ENCODE peak calls at places on chromosomes 2 and 18, in seven cellular contexts. H is CD4-positive, alpha-beta T cell; E is heart left ventricle; C is left lung; Y is tibial artery; K is upper lobe of right lung; V is pancreas. R is an unnamed sample. For H3K27me3, the result is how much of the 10 kb centered on the place peaks cover.

GRCh38 chr2:32810909-32811495 is 135.8 kb upstream of the LTBP1 start:
- DNase-seq in H (no peak), E (no peak), Y (no peak), K (no peak), V (no peak), C (no peak), R (no peak)

GRCh38 chr18:76274470-76275289 is 220.4 kb downstream of the ZNF516 start:
- DNase-seq in K (no peak), E (no peak), C (no peak), H (no peak), Y (no peak), V (no peak), R (no peak)

GRCh38 chr2:96175951-96176350 is 30.7 kb upstream of the DUSP2 start:
- DNase-seq in V (no peak), K (no peak), H (no peak), C (no peak), Y (no peak), E (no peak), R (no peak)

GRCh38 chr2:3127710-3128109 is 249.9 kb downstream of the EIPR1 start:
- DNase-seq in C (no peak), K (peak), E (no peak), Y (no peak), H (no peak), V (no peak), R (no peak)

GRCh38 chr2:15842771-15843666 is 97.3 kb upstream of the MYCN start:
- DNase-seq in K (no peak), Y (no peak), V (no peak), E (no peak), H (no peak), C (no peak), R (no peak)

GRCh38 chr2:62586981-62587380 is 81.0 kb upstream of the TMEM17 start:
- DNase-seq in E (no peak), V (no peak), K (no peak), H (no peak), Y (no peak), C (no peak), R (no peak)

GRCh38 chr2:111905990-111906735 is 7.8 kb downstream of the MERTK start:
- DNase-seq in E (no peak), C (no peak), K (no peak), V (no peak), H (no peak), Y (no peak), R (no peak)

GRCh38 chr2:232504438-232504837 is 15.8 kb upstream of the PRSS56 start:
- DNase-seq in Y (no peak), V (no peak), H (no peak), K (no peak), E (no peak), C (no peak), R (no peak)

GRCh38 chr2:101827246-101827645 is 129.7 kb downstream of the MAP4K4 start:
- DNase-seq in K (no peak), H (no peak), V (no peak), C (no peak), E (no peak), Y (no peak), R (no peak)

GRCh38 chr2:237932731-237933131 is 34.1 kb upstream of the UBE2F start:
- DNase-seq in Y (no peak), E (no peak), C (no peak), V (no peak), H (no peak), K (no peak), R (no peak)

GRCh38 chr18:32317651-32318050 is 127.8 kb downstream of the MEP1B start:
- DNase-seq in C (no peak), V (no peak), Y (no peak), E (no peak), K (no peak), H (no peak), R (no peak)

GRCh38 chr18:45456076-45457066 is 158.9 kb upstream of the SLC14A2 start:
- DNase-seq in C (no peak), K (no peak), Y (peak), V (no peak), E (peak), H (no peak), R (no peak)

GRCh38 chr2:74391580-74392448 is 11.7 kb upstream of the DCTN1 start:
- DNase-seq in Y (peak), K (peak), C (peak), E (peak), H (peak), V (peak), R (peak)

GRCh38 chr18:3869848-3870247 is 419.9 kb downstream of the TGIF1 start:
- DNase-seq in E (no peak), C (no peak), Y (no peak), K (no peak), V (no peak), H (no peak), R (no peak)

GRCh38 chr2:113858764-113859163 is 31.1 kb upstream of the ACTR3 start:
- DNase-seq in E (no peak), K (no peak), V (no peak), Y (no peak), H (no peak), C (no peak), R (no peak)

GRCh38 chr18:46877329-46877987 is 39.8 kb downstream of the PIAS2 start:
- DNase-seq in V (no peak), C (no peak), K (no peak), E (no peak), Y (no peak), H (no peak), R (no peak)

GRCh38 chr18:79922971-79923411 is 28.5 kb downstream of the SLC66A2 start:
- DNase-seq in H (no peak), K (peak), E (no peak), C (no peak), Y (peak), V (no peak), R (no peak)

GRCh38 chr2:88874063-88874657 is 182.7 kb downstream of the RPIA start:
- DNase-seq in C (no peak), V (peak), E (peak), Y (no peak), H (peak), K (no peak), R (no peak)

GRCh38 chr2:776517-776916 is 99.3 kb upstream of the TMEM18 start:
- DNase-seq in H (no peak), C (no peak), E (no peak), V (no peak), K (no peak), Y (no peak), R (no peak)

GRCh38 chr18:80143876-80144275 is 34.8 kb downstream of the ADNP2 start:
- DNase-seq in H (no peak), V (no peak), E (no peak), C (no peak), Y (no peak), K (no peak), R (no peak)

GRCh38 chr2:52703004-52703403 is 1064.6 kb upstream of the CHAC2 start:
- DNase-seq in H (no peak), V (no peak), C (no peak), Y (no peak), K (no peak), E (no peak), R (no peak)

GRCh38 chr2:46538393-46538792 is 59.0 kb downstream of the TMEM247 start:
- DNase-seq in C (no peak), K (no peak), V (no peak), E (no peak), Y (peak), H (no peak), R (no peak)

GRCh38 chr18:78611201-78611800 is 368.3 kb upstream of the SALL3 start:
- DNase-seq in C (no peak), K (no peak), H (no peak), V (no peak), E (no peak), Y (no peak), R (no peak)

GRCh38 chr2:76642122-76642521 is 880.1 kb downstream of the LRRTM4 start:
- DNase-seq in K (no peak), E (no peak), C (no peak), H (no peak), V (no peak), Y (no peak), R (no peak)
- H3K27ac ChIP-seq in K (no peak), E (peak), C (no peak), H (no peak), V (no peak), Y (no peak), R (no peak)

GRCh38 chr18:55475467-55475866 is 112.5 kb downstream of the TCF4 start:
- DNase-seq in V (no peak), H (no peak), E (no peak), Y (no peak), K (no peak), C (no peak), R (no peak)

GRCh38 chr18:55475916-55476315 is 112.1 kb downstream of the TCF4 start:
- DNase-seq in E (no peak), V (no peak), C (no peak), Y (no peak), H (no peak), K (no peak), R (no peak)

GRCh38 chr18:55479656-55480420 is 108.2 kb downstream of the TCF4 start:
- DNase-seq in E (no peak), V (no peak), Y (no peak), K (no peak), C (no peak), H (no peak), R (no peak)

GRCh38 chr18:55477537-55478300 is 110.3 kb downstream of the TCF4 start:
- DNase-seq in K (no peak), E (no peak), C (no peak), H (peak), Y (peak), V (peak), R (no peak)

DNA sequence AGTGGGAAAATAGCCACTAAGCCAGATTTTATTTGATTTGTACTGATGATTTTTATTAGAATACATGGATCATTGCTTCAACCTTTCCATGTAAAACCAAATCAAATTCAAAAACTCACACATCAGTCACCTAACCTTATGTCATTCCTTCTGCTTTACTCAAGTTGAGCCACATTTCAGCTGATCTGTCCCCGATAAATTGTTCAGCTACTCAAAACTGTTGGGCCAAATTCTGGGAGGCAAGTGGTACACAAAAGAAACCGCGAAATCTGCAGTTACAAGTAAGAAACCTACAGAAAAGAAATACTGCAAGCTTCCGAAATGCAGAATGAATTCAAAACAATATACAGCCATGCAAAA is 109.7 kb downstream of the TCF4 start:
- DNase-seq in V (no peak), E (no peak), Y (no peak), H (no peak), K (no peak), C (no peak), R (no peak)
- TF ChIP-seq CTCF in V (no peak), E (no peak), Y (no peak), H (no peak), K (no peak), C (no peak), R (no peak)

GRCh38 chr2:137050949-137051348 is 285.6 kb downstream of the THSD7B start:
- DNase-seq in C (no peak), V (no peak), K (no peak), E (no peak), Y (no peak), H (no peak), R (no peak)
- H3K27me3 ChIP-seq in C (under half), V (under half), K (under half), E (under half), Y (under half), H (under half), R (under half)

DNA sequence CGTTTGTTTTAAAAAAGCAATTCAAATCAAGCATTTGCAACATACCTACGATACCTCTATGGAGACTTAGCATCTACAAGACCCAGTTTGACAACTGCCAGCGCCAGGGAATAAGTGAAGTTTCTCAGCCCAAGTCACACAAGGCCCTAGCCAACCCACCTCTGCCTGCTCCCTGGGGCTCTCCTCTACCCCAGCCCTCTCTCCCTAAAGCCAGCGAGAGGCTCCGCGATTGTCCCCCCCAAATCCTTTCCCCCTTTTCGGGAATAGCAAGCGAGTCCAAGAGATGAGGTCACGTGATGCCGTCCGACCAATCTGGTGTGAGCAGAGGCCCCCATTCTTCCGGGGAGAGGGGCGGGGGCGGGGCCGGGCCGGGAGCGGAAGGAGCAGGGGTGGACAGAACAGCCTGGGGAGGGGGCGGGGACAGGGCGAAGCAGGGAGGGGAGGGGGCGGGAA is 102.2 kb upstream of the RAB6C start:
- DNase-seq in H (peak), C (peak), Y (peak), E (peak), V (peak), K (peak), R (peak)
- H3K27ac ChIP-seq in H (peak), C (peak), Y (peak), E (peak), V (peak), K (peak), R (peak)

GRCh38 chr2:108383146-108383830 is 5.5 kb downstream of the SULT1C4 start:
- DNase-seq in K (no peak), H (no peak), E (no peak), Y (no peak), C (no peak), V (no peak), R (no peak)
- TF ChIP-seq CTCF in K (no peak), H (no peak), E (no peak), Y (no peak), C (no peak), V (no peak), R (no peak)

R was measured in Peyer's patch.